ENCODE peak calls at places on chromosomes 1 and 21, in seven cellular contexts. C, A, L, Q, U, M and V are unnamed samples.

GRCh38 chr1:38175062-38175461 is 128.5 kb upstream of the POU3F1 start:
- DNase-seq in U (no peak), M (no peak), Q (no peak), C (no peak), L (no peak), A (no peak), V (no peak)

GRCh38 chr1:112998592-112999235 is 42.7 kb upstream of the SLC16A1 start:
- DNase-seq in A (no peak), L (no peak), U (no peak), M (no peak), Q (no peak), C (peak; percentile 55), V (no peak)

GRCh38 chr21:25750085-25750484 is 15.3 kb downstream of the GABPA start:
- DNase-seq in Q (no peak), U (no peak), L (no peak), M (no peak), C (no peak), A (no peak), V (peak; percentile 52)

GRCh38 chr1:209132736-209133467 is 450.6 kb upstream of the CAMK1G start:
- DNase-seq in U (no peak), C (no peak), A (no peak), L (no peak), M (no peak), Q (no peak), V (no peak)

GRCh38 chr1:66618390-66618789 is 84.4 kb downstream of the SGIP1 start:
- DNase-seq in Q (peak; percentile 23), L (no peak), C (no peak), A (no peak), M (no peak), U (no peak), V (no peak)

GRCh38 chr1:60974973-60975372 is 107.4 kb upstream of the NFIA start:
- DNase-seq in L (no peak), A (no peak), Q (no peak), U (no peak), C (no peak), M (no peak), V (no peak)

GRCh38 chr1:221230605-221231004 is 351.4 kb downstream of the HLX start:
- DNase-seq in A (no peak), L (no peak), M (no peak), U (no peak), Q (no peak), C (no peak), V (no peak)

GRCh38 chr1:220962031-220962751 is 82.9 kb downstream of the HLX start:
- DNase-seq in Q (peak; percentile 92), A (no peak), U (no peak), L (no peak), M (no peak), C (no peak), V (no peak)

GRCh38 chr1:109263597-109264378 is 14.4 kb downstream of the CELSR2 start:
- DNase-seq in L (peak; percentile 85), M (peak; percentile 69), Q (peak; percentile 95), C (peak; percentile 96), A (peak; percentile 98), U (peak; percentile 68), V (peak; percentile 89)

GRCh38 chr1:187051618-187052232 is 223.0 kb downstream of the PLA2G4A start:
- DNase-seq in A (peak; percentile 70), L (no peak), M (no peak), Q (peak; percentile 60), C (no peak), U (no peak), V (no peak)

GRCh38 chr1:183093821-183094287 is 70.6 kb downstream of the LAMC1 start:
- DNase-seq in Q (peak; percentile 82), C (no peak), U (no peak), M (no peak), L (no peak), A (peak; percentile 71), V (no peak)

GRCh38 chr1:236416165-236416564 is 22.1 kb downstream of the EDARADD start:
- DNase-seq in U (no peak), A (no peak), Q (no peak), C (no peak), M (no peak), L (no peak), V (peak; percentile 26)

GRCh38 chr1:180925471-180926051 is 12.9 kb downstream of the KIAA1614 start:
- DNase-seq in C (no peak), L (no peak), M (no peak), U (no peak), A (peak; percentile 53), Q (no peak), V (no peak)

GRCh38 chr21:29413683-29414082 is 115.0 kb downstream of the BACH1 start:
- DNase-seq in A (no peak), Q (no peak), C (no peak), M (no peak), U (no peak), L (no peak), V (no peak)

GRCh38 chr1:150560011-150560438 is 10.8 kb downstream of the ADAMTSL4 start:
- DNase-seq in A (peak; percentile 92), C (peak; percentile 85), Q (peak; percentile 77), U (peak; percentile 60), L (peak; percentile 69), M (peak; percentile 64), V (peak; percentile 87)

GRCh38 chr1:150159550-150159949 is 9.8 kb downstream of the PLEKHO1 start:
- DNase-seq in U (no peak), M (no peak), L (no peak), A (no peak), Q (no peak), C (no peak), V (no peak)

GRCh38 chr1:112707217-112708001 is 482 bp upstream of the RHOC start:
- DNase-seq in C (peak; percentile 89), U (peak; percentile 45), A (peak; percentile 96), M (peak; percentile 36), L (peak; percentile 82), Q (peak; percentile 93), V (peak; percentile 75)

GRCh38 chr21:24050233-24050632 is 1557.0 kb downstream of the MRPL39 start:
- DNase-seq in Q (no peak), U (no peak), L (no peak), C (no peak), M (no peak), A (no peak), V (no peak)

GRCh38 chr21:36323032-36323431 is 3.0 kb downstream of the MORC3 start:
- DNase-seq in Q (peak; percentile 38), L (no peak), C (no peak), U (no peak), A (no peak), M (no peak), V (no peak)

GRCh38 chr1:6367381-6368007 is 26.1 kb downstream of the ACOT7 start:
- DNase-seq in C (no peak), M (no peak), L (no peak), Q (peak; percentile 77), U (no peak), A (no peak), V (no peak)

GRCh38 chr1:117573386-117574040 is 32.3 kb upstream of the TENT5C start:
- DNase-seq in Q (peak; percentile 35), C (no peak), M (no peak), L (no peak), U (no peak), A (no peak), V (peak; percentile 23)

GRCh38 chr1:46747683-46748288 is 28.9 kb upstream of the EFCAB14 start:
- DNase-seq in A (peak; percentile 92), C (peak; percentile 57), M (no peak), L (no peak), U (no peak), Q (peak; percentile 68), V (peak; percentile 10)

GRCh38 chr1:9434247-9434646 is 105.0 kb upstream of the SLC25A33 start:
- DNase-seq in C (no peak), U (no peak), A (no peak), M (no peak), L (no peak), Q (no peak), V (no peak)

GRCh38 chr1:194534784-194535183 is 1348.4 kb upstream of the B3GALT2 start:
- DNase-seq in L (no peak), U (no peak), C (no peak), A (no peak), Q (no peak), M (no peak), V (no peak)

GRCh38 chr1:232982238-232982944 is 32.0 kb downstream of the NTPCR start:
- DNase-seq in Q (peak; percentile 83), M (no peak), C (peak; percentile 60), U (no peak), A (no peak), L (no peak), V (no peak)

GRCh38 chr1:22089134-22089571 is 36.6 kb downstream of the CDC42 start:
- DNase-seq in Q (no peak), L (no peak), A (no peak), U (no peak), M (no peak), C (no peak), V (peak; percentile 34)

GRCh38 chr21:35348686-35349085 is 299.6 kb upstream of the RUNX1 start:
- DNase-seq in M (no peak), U (no peak), A (no peak), Q (no peak), C (no peak), L (no peak), V (no peak)

GRCh38 chr1:85584923-85585322 is 4.4 kb downstream of the CCN1 start:
- DNase-seq in C (no peak), Q (no peak), U (no peak), L (no peak), A (peak; percentile 41), M (no peak), V (no peak)

GRCh38 chr1:10161541-10162290 is 48.7 kb upstream of the KIF1B start:
- DNase-seq in A (no peak), Q (no peak), M (no peak), C (no peak), L (no peak), U (no peak), V (no peak)

GRCh38 chr1:219441884-219442283 is 171.0 kb downstream of the ZC3H11B start:
- DNase-seq in U (no peak), Q (no peak), M (no peak), C (no peak), A (no peak), L (no peak), V (no peak)